ENCODE peak calls at places on chromosomes 5 and 9, in ten cellular contexts. F, R, A, Y, B, E, I, U, V and D are unnamed samples.

GRCh38 chr5:124317471-124317870 is 429.0 kb downstream of the ZNF608 start:
- DNase-seq in U (no peak), B (no peak), I (no peak), F (no peak), E (no peak), A (no peak), V (no peak), Y (no peak), R (no peak), D (no peak)

GRCh38 chr5:94376672-94377345 is 241.6 kb downstream of the KIAA0825 start:
- DNase-seq in R (no peak), B (no peak), Y (no peak), E (no peak), A (peak; percentile 1), V (no peak), F (no peak), I (no peak), U (no peak), D (no peak)

GRCh38 chr5:76807296-76807695 is 11.5 kb upstream of the F2RL1 start:
- DNase-seq in F (no peak), R (no peak), V (peak; percentile 91), E (peak; percentile 66), A (peak; percentile 88), I (no peak), U (no peak), B (no peak), Y (no peak), D (peak; percentile 12)

GRCh38 chr5:145948921-145949320 is 12.5 kb downstream of the SH3RF2 start:
- DNase-seq in A (no peak), B (no peak), U (no peak), Y (no peak), R (no peak), F (no peak), E (no peak), V (no peak), I (no peak), D (no peak)

GRCh38 chr5:78320461-78320860 is 26.0 kb upstream of the AP3B1 start:
- DNase-seq in I (peak; percentile 8), E (peak; percentile 46), B (peak; percentile 0), Y (no peak), A (peak; percentile 12), R (no peak), U (peak; percentile 15), F (no peak), V (peak; percentile 22), D (peak; percentile 45)

GRCh38 chr9:108273988-108274387 is 581.8 kb downstream of the ACTL7B start:
- DNase-seq in V (no peak), B (no peak), Y (no peak), R (no peak), U (no peak), E (no peak), I (no peak), F (no peak), A (no peak), D (no peak)

GRCh38 chr5:14201325-14202061 is 58.4 kb downstream of the TRIO start:
- DNase-seq in V (peak; percentile 89), A (no peak), R (no peak), F (no peak), B (no peak), U (no peak), E (no peak), Y (no peak), I (no peak), D (no peak)

GRCh38 chr9:98201749-98202148 is 9.3 kb upstream of the CORO2A start:
- DNase-seq in I (no peak), R (no peak), Y (no peak), B (no peak), U (no peak), V (no peak), F (no peak), E (no peak), A (no peak), D (no peak)

GRCh38 chr5:162786234-162786633 is 651.2 kb upstream of the CCNG1 start:
- DNase-seq in R (no peak), Y (no peak), A (no peak), U (no peak), E (no peak), V (no peak), F (no peak), B (no peak), I (no peak), D (no peak)

GRCh38 chr5:65611524-65611923 is 12.6 kb downstream of the TRIM23 start:
- DNase-seq in R (no peak), Y (no peak), F (no peak), E (no peak), U (no peak), A (no peak), I (no peak), B (peak; percentile 2), V (peak; percentile 53), D (no peak)

GRCh38 chr9:35685506-35685905 is 4.2 kb downstream of the TPM2 start:
- DNase-seq in U (no peak), F (no peak), R (no peak), Y (no peak), A (no peak), V (no peak), B (no peak), E (no peak), I (no peak), D (no peak)

GRCh38 chr5:178111925-178112324 is 1.4 kb upstream of the N4BP3 start:
- DNase-seq in E (peak; percentile 75), V (no peak), I (no peak), B (no peak), A (no peak), F (no peak), R (no peak), Y (peak; percentile 27), U (no peak), D (no peak)